ENCODE peak calls at places on chromosomes 6 and 20, in five cellular contexts. B, W, P, G and Z are unnamed samples.

GRCh38 chr20:52975024-52975732 is 3.0 kb downstream of the TSHZ2 start:
- DNase-seq in W (no peak), G (no peak), B (no peak), P (peak; percentile 27), Z (peak; percentile 33)

GRCh38 chr20:4375881-4376280 is 345.8 kb upstream of the PRND start:
- DNase-seq in G (no peak), W (no peak), P (peak; percentile 39), B (peak; percentile 40), Z (peak; percentile 62)

GRCh38 chr6:11198663-11199603 is 33.5 kb downstream of the NEDD9 start:
- DNase-seq in B (peak; percentile 63), W (no peak), G (no peak), P (no peak), Z (no peak)

GRCh38 chr20:46939031-46939430 is 44.4 kb downstream of the EYA2 start:
- DNase-seq in W (no peak), P (peak; percentile 43), B (no peak), G (no peak), Z (peak; percentile 55)

GRCh38 chr6:11278207-11278559 is 45.7 kb upstream of the NEDD9 start:
- DNase-seq in P (no peak), G (no peak), B (no peak), W (no peak), Z (no peak)

GRCh38 chr20:34859826-34860545 is 12.7 kb downstream of the GGT7 start:
- DNase-seq in W (no peak), B (no peak), P (no peak), G (no peak), Z (no peak)

GRCh38 chr6:91926361-91926760 is 1339.5 kb upstream of the MAP3K7 start:
- DNase-seq in W (no peak), B (no peak), G (no peak), P (no peak), Z (no peak)

GRCh38 chr6:45566882-45567281 is 189.1 kb upstream of the SUPT3H start:
- DNase-seq in G (no peak), W (no peak), P (peak; percentile 14), B (no peak), Z (peak; percentile 81)

GRCh38 chr6:46044876-46045617 is 29.4 kb upstream of the CLIC5 start:
- DNase-seq in G (no peak), B (peak; percentile 69), W (no peak), P (peak; percentile 90), Z (peak; percentile 81)

GRCh38 chr6:31940256-31940664 is 5.6 kb upstream of the CFB start:
- DNase-seq in P (peak; percentile 23), G (no peak), B (peak; percentile 38), W (no peak), Z (no peak)

GRCh38 chr20:34312024-34312460 is 8.9 kb upstream of the AHCY start:
- DNase-seq in B (no peak), G (no peak), P (peak; percentile 50), W (no peak), Z (no peak)

GRCh38 chr6:155061381-155061780 is 66.3 kb downstream of the TIAM2 start:
- DNase-seq in W (no peak), B (no peak), G (no peak), P (no peak), Z (no peak)

GRCh38 chr20:58044286-58044685 is 184.2 kb downstream of the ANKRD60 start:
- DNase-seq in P (no peak), G (no peak), B (no peak), W (no peak), Z (no peak)

GRCh38 chr6:683742-684440 is 9.0 kb downstream of the EXOC2 start:
- DNase-seq in G (no peak), W (no peak), P (peak; percentile 77), B (peak; percentile 74), Z (peak; percentile 50)

GRCh38 chr6:51569594-51569993 is 517.8 kb downstream of the PKHD1 start:
- DNase-seq in G (no peak), B (no peak), P (no peak), W (no peak), Z (no peak)

GRCh38 chr6:148972481-148972880 is 225.7 kb downstream of the UST start:
- DNase-seq in B (no peak), P (no peak), W (peak; percentile 46), G (peak; percentile 8), Z (no peak)

GRCh38 chr6:40506956-40507355 is 80.2 kb downstream of the LRFN2 start:
- DNase-seq in W (no peak), G (no peak), P (peak; percentile 68), B (peak; percentile 1), Z (no peak)

GRCh38 chr6:111201155-111201554 is 113.9 kb downstream of the SLC16A10 start:
- DNase-seq in W (no peak), B (no peak), P (no peak), G (no peak), Z (no peak)

GRCh38 chr20:46253391-46253790 is 54.9 kb downstream of the CDH22 start:
- DNase-seq in W (no peak), G (peak; percentile 51), B (no peak), P (peak; percentile 22), Z (peak; percentile 28)

GRCh38 chr6:5030596-5031136 is 26.8 kb upstream of the RPP40 start:
- DNase-seq in W (peak; percentile 48), G (peak; percentile 56), B (peak; percentile 79), P (peak; percentile 92), Z (peak; percentile 90)

GRCh38 chr20:53355790-53356189 is 237.8 kb downstream of the ZNF217 start:
- DNase-seq in B (no peak), G (no peak), P (no peak), W (no peak), Z (no peak)

GRCh38 chr20:4916991-4917881 is 84.1 kb downstream of the SLC23A2 start:
- DNase-seq in W (no peak), B (peak; percentile 56), G (no peak), P (peak; percentile 33), Z (no peak)

GRCh38 chr6:137016366-137016765 is 28.4 kb downstream of the IL20RA start:
- DNase-seq in P (no peak), W (no peak), G (no peak), B (peak; percentile 55), Z (no peak)

GRCh38 chr20:51573576-51574243 is 31.2 kb upstream of the NFATC2 start:
- DNase-seq in P (peak; percentile 58), W (no peak), G (no peak), B (no peak), Z (no peak)

GRCh38 chr20:58645277-58645968 is 5.7 kb upstream of the STX16 start:
- DNase-seq in B (peak; percentile 35), G (no peak), P (peak; percentile 22), W (no peak), Z (no peak)

GRCh38 chr6:104050455-104050854 is 809.3 kb downstream of the HACE1 start:
- DNase-seq in W (no peak), P (no peak), G (no peak), B (no peak), Z (no peak)

GRCh38 chr6:47420394-47421371 is 56.9 kb upstream of the CD2AP start:
- DNase-seq in P (peak; percentile 29), G (no peak), B (no peak), W (no peak), Z (peak; percentile 37)